ENCODE peak calls at places on chromosomes 7 and 10, in ten cellular contexts. A is CD8-positive, alpha-beta memory T cell; V is EH; H is activated CD4-positive, CD25-positive, alpha-beta regulatory T cell treated with anti-CD3 and anti-CD28 coated beads, Interleukin-2, amount 50 U/mL, for 16 hours; L is NCI-H2081; N is stimulated activated CD8-positive, alpha-beta memory T cell treated with anti-CD3 and anti-CD28 coated beads, Interleukin-7, amount 100 ng/mL, for 1 hour; Q is colonic mucosa; R is dermis blood vessel endothelial cell; C is activated T-helper 1 cell treated with anti-CD3 and anti-CD28 coated beads, Interleukin-2, amount 50 U/mL, for 16 hours; E is heart right ventricle. K is an unnamed sample.

GRCh38 chr7:630111-630511 is 96.4 kb upstream of the DNAAF5 start:
- DNase-seq in A (no peak), V (no peak), H (no peak), L (no peak), N (no peak), Q (no peak), R (no peak), C (no peak), E (no peak), K (no peak)

GRCh38 chr7:112009081-112009480 is 197.1 kb downstream of the DOCK4 start:
- DNase-seq in A (no peak), V (peak; percentile 16), H (no peak), L (no peak), N (no peak), Q (no peak), R (peak; percentile 60), C (no peak), E (no peak), K (no peak)

GRCh38 chr7:98553666-98554065 is 63.4 kb upstream of the NPTX2 start:
- DNase-seq in A (no peak), V (no peak), H (no peak), L (no peak), N (no peak), Q (no peak), R (no peak), C (no peak), E (no peak), K (no peak)

GRCh38 chr7:139591550-139592195 is 68.2 kb downstream of the CLEC2L start:
- DNase-seq in A (no peak), V (no peak), H (no peak), L (no peak), N (no peak), Q (no peak), R (no peak), C (no peak), E (no peak), K (no peak)

GRCh38 chr7:150941983-150942590 is 36.0 kb downstream of the KCNH2 start:
- DNase-seq in A (no peak), V (no peak), H (no peak), L (no peak), N (no peak), Q (peak; percentile 76), R (no peak), C (peak; percentile 25), E (peak; percentile 66), K (no peak)

GRCh38 chr7:69399038-69399800 is 199.1 kb upstream of the AUTS2 start:
- DNase-seq in A (no peak), V (peak; percentile 47), H (no peak), L (no peak), N (no peak), Q (no peak), R (no peak), C (no peak), E (peak; percentile 16), K (no peak)

GRCh38 chr10:46545861-46546590 is 10.4 kb downstream of the GPRIN2 start:
- DNase-seq in A (no peak), V (no peak), H (no peak), L (no peak), N (no peak), Q (peak; percentile 20), R (no peak), C (peak; percentile 3), E (no peak), K (no peak)

GRCh38 chr10:119136084-119136483 is 29.4 kb downstream of the SFXN4 start:
- DNase-seq in A (no peak), V (no peak), H (no peak), L (no peak), N (no peak), Q (no peak), R (no peak), C (no peak), E (no peak), K (no peak)

GRCh38 chr10:126528320-126528835 is 140.1 kb upstream of the ADAM12 start:
- DNase-seq in A (no peak), V (no peak), H (no peak), L (no peak), N (no peak), Q (no peak), R (no peak), C (no peak), E (no peak), K (no peak)

GRCh38 chr7:79293655-79294142 is 159.8 kb downstream of the MAGI2 start:
- DNase-seq in A (no peak), V (peak; percentile 70), H (no peak), L (no peak), N (no peak), Q (peak; percentile 42), R (no peak), C (no peak), E (no peak), K (no peak)

GRCh38 chr10:83723080-83723479 is 416.2 kb upstream of the GHITM start:
- DNase-seq in A (no peak), V (no peak), H (no peak), L (no peak), N (no peak), Q (no peak), R (no peak), C (no peak), E (peak; percentile 16), K (no peak)

GRCh38 chr10:123720536-123720935 is 54.4 kb downstream of the GPR26 start:
- DNase-seq in A (no peak), V (no peak), H (no peak), L (no peak), N (no peak), Q (no peak), R (no peak), C (no peak), E (no peak), K (no peak)

GRCh38 chr10:60283397-60283796 is 106.3 kb downstream of the ANK3 start:
- DNase-seq in A (no peak), V (peak; percentile 36), H (no peak), L (no peak), N (no peak), Q (no peak), R (peak; percentile 37), C (no peak), E (no peak), K (no peak)

K was measured in GM19239.